ENCODE peak calls at places on chromosomes 7 and 10, in six cellular contexts. One of them, this sample, is unnamed.

GRCh38 chr7:5422324-5423271 is 1.0 kb downstream of the TNRC18 start:
- DNase-seq in activated naive CD4-positive, alpha-beta T cell: no peak
- DNase-seq in H7: peak; percentile 73
- DNase-seq in NCI-H446: peak; percentile 49
- DNase-seq in GOT3: no peak
- DNase-seq in GM06990: no peak
- DNase-seq in this sample: peak; percentile 35

GRCh38 chr7:157235357-157236018 is 96.8 kb downstream of the UBE3C start:
- DNase-seq in GOT3: no peak
- DNase-seq in NCI-H446: no peak
- DNase-seq in H7: no peak
- DNase-seq in GM06990: no peak
- DNase-seq in activated naive CD4-positive, alpha-beta T cell: no peak
- DNase-seq in this sample: peak; percentile 16

GRCh38 chr10:79237801-79238520 is 109.3 kb upstream of the PPIF start:
- DNase-seq in GM06990: no peak
- DNase-seq in activated naive CD4-positive, alpha-beta T cell: no peak
- DNase-seq in GOT3: no peak
- DNase-seq in NCI-H446: no peak
- DNase-seq in H7: peak; percentile 37
- DNase-seq in this sample: no peak

GRCh38 chr7:38178695-38179344 is 775 bp downstream of the STARD3NL start:
- DNase-seq in GM06990: no peak
- DNase-seq in GOT3: no peak
- DNase-seq in H7: no peak
- DNase-seq in NCI-H446: no peak
- DNase-seq in activated naive CD4-positive, alpha-beta T cell: no peak
- DNase-seq in this sample: no peak

GRCh38 chr10:32153931-32154330 is 97.7 kb upstream of the KIF5B start:
- DNase-seq in H7: no peak
- DNase-seq in GM06990: no peak
- DNase-seq in GOT3: no peak
- DNase-seq in NCI-H446: no peak
- DNase-seq in activated naive CD4-positive, alpha-beta T cell: no peak
- DNase-seq in this sample: no peak

GRCh38 chr7:113793171-113793570 is 125.6 kb downstream of the PPP1R3A start:
- DNase-seq in GM06990: no peak
- DNase-seq in H7: no peak
- DNase-seq in NCI-H446: no peak
- DNase-seq in activated naive CD4-positive, alpha-beta T cell: no peak
- DNase-seq in GOT3: no peak
- DNase-seq in this sample: no peak

GRCh38 chr10:124689911-124690498 is 54.2 kb downstream of the FAM53B start:
- DNase-seq in GM06990: no peak
- DNase-seq in NCI-H446: no peak
- DNase-seq in activated naive CD4-positive, alpha-beta T cell: no peak
- DNase-seq in H7: no peak
- DNase-seq in GOT3: no peak
- DNase-seq in this sample: no peak

GRCh38 chr10:128727114-128727513 is 600.9 kb upstream of the MKI67 start:
- DNase-seq in H7: peak; percentile 77
- DNase-seq in GOT3: no peak
- DNase-seq in NCI-H446: no peak
- DNase-seq in GM06990: no peak
- DNase-seq in activated naive CD4-positive, alpha-beta T cell: no peak
- DNase-seq in this sample: no peak

GRCh38 chr7:54960517-54960916 is 58.3 kb upstream of the EGFR start:
- DNase-seq in GOT3: no peak
- DNase-seq in activated naive CD4-positive, alpha-beta T cell: no peak
- DNase-seq in H7: no peak
- DNase-seq in NCI-H446: no peak
- DNase-seq in GM06990: no peak
- DNase-seq in this sample: no peak

GRCh38 chr10:121428848-121429247 is 169.4 kb downstream of the FGFR2 start:
- DNase-seq in H7: no peak
- DNase-seq in GM06990: no peak
- DNase-seq in activated naive CD4-positive, alpha-beta T cell: no peak
- DNase-seq in GOT3: no peak
- DNase-seq in NCI-H446: no peak
- DNase-seq in this sample: no peak

GRCh38 chr10:102714621-102715455 is at the start of gene SFXN2:
- DNase-seq in activated naive CD4-positive, alpha-beta T cell: peak; percentile 18
- DNase-seq in GOT3: no peak
- DNase-seq in GM06990: no peak
- DNase-seq in H7: peak; percentile 79
- DNase-seq in NCI-H446: no peak
- DNase-seq in this sample: no peak

GRCh38 chr7:87420173-87420572 is 55.3 kb downstream of the ABCB4 start:
- DNase-seq in NCI-H446: no peak
- DNase-seq in activated naive CD4-positive, alpha-beta T cell: no peak
- DNase-seq in GOT3: no peak
- DNase-seq in H7: no peak
- DNase-seq in GM06990: no peak
- DNase-seq in this sample: no peak

GRCh38 chr7:105224884-105225651 is 163.7 kb downstream of the SRPK2 start:
- DNase-seq in NCI-H446: peak; percentile 81
- DNase-seq in activated naive CD4-positive, alpha-beta T cell: no peak
- DNase-seq in GM06990: peak; percentile 23
- DNase-seq in H7: no peak
- DNase-seq in GOT3: no peak
- DNase-seq in this sample: no peak

GRCh38 chr7:44955733-44956132 is 23.1 kb downstream of the MYO1G start:
- DNase-seq in NCI-H446: no peak
- DNase-seq in GOT3: no peak
- DNase-seq in H7: no peak
- DNase-seq in activated naive CD4-positive, alpha-beta T cell: no peak
- DNase-seq in GM06990: no peak
- DNase-seq in this sample: no peak

GRCh38 chr10:12509016-12509793 is 159.9 kb downstream of the CAMK1D start:
- DNase-seq in NCI-H446: no peak
- DNase-seq in GOT3: no peak
- DNase-seq in GM06990: no peak
- DNase-seq in activated naive CD4-positive, alpha-beta T cell: no peak
- DNase-seq in H7: no peak
- DNase-seq in this sample: no peak

GRCh38 chr7:124155400-124156022 is 122.6 kb upstream of the TMEM229A start:
- DNase-seq in GM06990: no peak
- DNase-seq in activated naive CD4-positive, alpha-beta T cell: no peak
- DNase-seq in GOT3: no peak
- DNase-seq in NCI-H446: peak; percentile 43
- DNase-seq in H7: peak; percentile 1
- DNase-seq in this sample: peak; percentile 6

GRCh38 chr10:35386594-35387174 is 50.4 kb downstream of the CCNY start:
- DNase-seq in NCI-H446: peak; percentile 8
- DNase-seq in activated naive CD4-positive, alpha-beta T cell: no peak
- DNase-seq in H7: no peak
- DNase-seq in GOT3: no peak
- DNase-seq in GM06990: no peak
- DNase-seq in this sample: peak; percentile 32

GRCh38 chr10:27030060-27030459 is 70.2 kb downstream of the ANKRD26 start:
- DNase-seq in GOT3: no peak
- DNase-seq in activated naive CD4-positive, alpha-beta T cell: no peak
- DNase-seq in NCI-H446: no peak
- DNase-seq in H7: no peak
- DNase-seq in GM06990: no peak
- DNase-seq in this sample: no peak

GRCh38 chr10:92242910-92243671 is 47.8 kb downstream of the CPEB3 start:
- DNase-seq in activated naive CD4-positive, alpha-beta T cell: peak; percentile 4
- DNase-seq in GM06990: no peak
- DNase-seq in H7: peak; percentile 64
- DNase-seq in NCI-H446: peak; percentile 6
- DNase-seq in GOT3: no peak
- DNase-seq in this sample: peak; percentile 58

GRCh38 chr10:14405076-14406065 is 74.6 kb upstream of the FRMD4A start:
- DNase-seq in activated naive CD4-positive, alpha-beta T cell: no peak
- DNase-seq in H7: no peak
- DNase-seq in GOT3: no peak
- DNase-seq in NCI-H446: peak; percentile 38
- DNase-seq in GM06990: no peak
- DNase-seq in this sample: no peak

GRCh38 chr7:1665721-1666250 is 4.3 kb upstream of the ELFN1 start:
- DNase-seq in NCI-H446: no peak
- DNase-seq in activated naive CD4-positive, alpha-beta T cell: no peak
- DNase-seq in H7: peak; percentile 88
- DNase-seq in GM06990: no peak
- DNase-seq in GOT3: no peak
- DNase-seq in this sample: no peak

GRCh38 chr7:43390601-43391000 is 192.3 kb upstream of the STK17A start:
- DNase-seq in NCI-H446: no peak
- DNase-seq in GOT3: no peak
- DNase-seq in activated naive CD4-positive, alpha-beta T cell: no peak
- DNase-seq in H7: no peak
- DNase-seq in GM06990: no peak
- DNase-seq in this sample: peak; percentile 16

GRCh38 chr7:21293771-21294170 is 134.1 kb upstream of the SP4 start:
- DNase-seq in H7: no peak
- DNase-seq in NCI-H446: no peak
- DNase-seq in activated naive CD4-positive, alpha-beta T cell: no peak
- DNase-seq in GOT3: no peak
- DNase-seq in GM06990: no peak
- DNase-seq in this sample: no peak

GRCh38 chr7:41576176-41576575 is 126.7 kb downstream of the INHBA start:
- DNase-seq in GM06990: no peak
- DNase-seq in NCI-H446: no peak
- DNase-seq in GOT3: no peak
- DNase-seq in activated naive CD4-positive, alpha-beta T cell: no peak
- DNase-seq in H7: no peak
- DNase-seq in this sample: no peak

GRCh38 chr7:131161103-131161502 is 166.6 kb upstream of the MKLN1 start:
- DNase-seq in GOT3: no peak
- DNase-seq in activated naive CD4-positive, alpha-beta T cell: no peak
- DNase-seq in GM06990: no peak
- DNase-seq in H7: no peak
- DNase-seq in NCI-H446: no peak
- DNase-seq in this sample: no peak

GRCh38 chr7:43018446-43018845 is 86.3 kb downstream of the MRPL32 start:
- DNase-seq in activated naive CD4-positive, alpha-beta T cell: no peak
- DNase-seq in H7: no peak
- DNase-seq in NCI-H446: no peak
- DNase-seq in GOT3: no peak
- DNase-seq in GM06990: no peak
- DNase-seq in this sample: no peak

This sample was measured in HepG2.